ENCODE peak calls at places on chromosomes 4 and X, in four cellular contexts. K, U, G and I are unnamed samples.
A peak's percentile ranks its signal among the peaks of the same experiment; 100 is the strongest.

GRCh38 chrX:44183329-44183728 is 160.1 kb downstream of the EFHC2 start:
- DNase-seq in G (no peak), K (no peak), U (no peak), I (no peak)

GRCh38 chr4:41095973-41096372 is 118.4 kb downstream of the APBB2 start:
- DNase-seq in K (peak; percentile 91), G (no peak), U (peak; percentile 45), I (peak; percentile 66)

GRCh38 chr4:185924458-185924857 is 112.5 kb upstream of the SORBS2 start:
- DNase-seq in U (no peak), G (no peak), K (no peak), I (no peak)

GRCh38 chrX:53683556-53684414 is 2.7 kb downstream of the HUWE1 start:
- DNase-seq in U (peak; percentile 94), G (peak; percentile 89), K (peak; percentile 95), I (peak; percentile 95)

GRCh38 chr4:94762326-94762725 is 4.6 kb downstream of the BMPR1B start:
- DNase-seq in K (no peak), G (no peak), U (no peak), I (no peak)

GRCh38 chr4:170721812-170722373 is 632.1 kb upstream of the AADAT start:
- DNase-seq in K (no peak), U (no peak), G (no peak), I (no peak)

GRCh38 chr4:176837176-176837915 is 44.6 kb upstream of the VEGFC start:
- DNase-seq in U (no peak), G (no peak), K (no peak), I (no peak)

GRCh38 chr4:83408958-83409357 is 46.7 kb downstream of the HELQ start:
- DNase-seq in U (no peak), G (no peak), K (no peak), I (no peak)

GRCh38 chr4:4460759-4461158 is 73.9 kb downstream of the NSG1 start:
- DNase-seq in K (no peak), G (no peak), U (no peak), I (no peak)

GRCh38 chr4:26204249-26204825 is 116.5 kb upstream of the RBPJ start:
- DNase-seq in G (no peak), U (no peak), K (no peak), I (no peak)

GRCh38 chr4:44996276-44996845 is 270.0 kb upstream of the GNPDA2 start:
- DNase-seq in U (no peak), G (no peak), K (no peak), I (no peak)

GRCh38 chrX:10125248-10125615 is 31.5 kb upstream of the CLCN4 start:
- DNase-seq in K (no peak), G (no peak), U (no peak), I (no peak)

GRCh38 chr4:68342139-68342538 is 7.8 kb downstream of the YTHDC1 start:
- DNase-seq in K (peak; percentile 67), U (no peak), G (no peak), I (peak; percentile 29)

GRCh38 chr4:71239365-71239764 is 99.5 kb upstream of the SLC4A4 start:
- DNase-seq in U (no peak), G (no peak), K (peak; percentile 72), I (no peak)

GRCh38 chr4:10587697-10588096 is 96.9 kb downstream of the CLNK start:
- DNase-seq in U (no peak), G (no peak), K (peak; percentile 45), I (no peak)

GRCh38 chr4:168575473-168575872 is 78.6 kb downstream of the PALLD start:
- DNase-seq in U (no peak), G (no peak), K (no peak), I (no peak)

GRCh38 chr4:121690001-121690400 is 6.8 kb downstream of the ANXA5 start:
- DNase-seq in K (peak; percentile 87), G (no peak), U (no peak), I (peak; percentile 41)

GRCh38 chrX:20995829-20996228 is 378.4 kb upstream of the CNKSR2 start:
- DNase-seq in U (no peak), K (no peak), G (no peak), I (no peak)

GRCh38 chrX:19836337-19836736 is 51.1 kb downstream of the SH3KBP1 start:
- DNase-seq in G (no peak), U (no peak), K (no peak), I (no peak)